ENCODE peak calls at places on chromosomes 13 and 19, in seven cellular contexts. G is H1, F is mesenchymal stem cell, C is neuronal stem cell, E is mesendoderm, T is IMR-90, J is H9. U is an unnamed sample.

GRCh38 chr13:106446011-106446410 is 89.5 kb downstream of the EFNB2 start:
- DNase-seq in G (no peak), C (no peak), F (peak; percentile 19), T (peak; percentile 65), E (no peak), J (no peak), U (no peak)

GRCh38 chr13:74869846-74870245 is 612.1 kb downstream of the TBC1D4 start:
- DNase-seq in T (no peak), J (no peak), G (no peak), F (peak; percentile 9), C (no peak), E (no peak), U (no peak)

GRCh38 chr19:37691881-37692504 is 27.6 kb downstream of the ZNF607 start:
- DNase-seq in J (peak; percentile 88), T (peak; percentile 80), G (peak; percentile 69), E (peak; percentile 88), C (peak; percentile 70), F (peak; percentile 91), U (peak; percentile 75)

GRCh38 chr13:39159393-39159792 is 121.1 kb downstream of the NHLRC3 start:
- DNase-seq in J (no peak), G (no peak), F (no peak), C (no peak), T (no peak), E (no peak), U (no peak)

GRCh38 chr19:45958763-45959516 is 14.7 kb downstream of the NOVA2 start:
- DNase-seq in C (no peak), F (no peak), J (no peak), G (no peak), E (no peak), T (no peak), U (no peak)

GRCh38 chr13:25330541-25330940 is 29.1 kb downstream of the NUP58 start:
- DNase-seq in E (no peak), G (no peak), J (no peak), C (no peak), F (peak; percentile 39), T (peak; percentile 28), U (no peak)

GRCh38 chr13:67224148-67224846 is 5.8 kb downstream of the PCDH9 start:
- DNase-seq in G (peak; percentile 33), C (peak; percentile 56), T (peak; percentile 82), J (peak; percentile 51), E (peak; percentile 77), F (peak; percentile 83), U (no peak)

GRCh38 chr19:7861619-7862412 is 12.4 kb downstream of the PRR36 start:
- DNase-seq in T (no peak), E (no peak), F (no peak), J (peak; percentile 85), C (no peak), G (no peak), U (no peak)

GRCh38 chr13:60990032-60990733 is 425.5 kb downstream of the PCDH20 start:
- DNase-seq in C (no peak), J (peak; percentile 35), G (peak; percentile 23), F (no peak), E (peak; percentile 52), T (no peak), U (no peak)

DNA sequence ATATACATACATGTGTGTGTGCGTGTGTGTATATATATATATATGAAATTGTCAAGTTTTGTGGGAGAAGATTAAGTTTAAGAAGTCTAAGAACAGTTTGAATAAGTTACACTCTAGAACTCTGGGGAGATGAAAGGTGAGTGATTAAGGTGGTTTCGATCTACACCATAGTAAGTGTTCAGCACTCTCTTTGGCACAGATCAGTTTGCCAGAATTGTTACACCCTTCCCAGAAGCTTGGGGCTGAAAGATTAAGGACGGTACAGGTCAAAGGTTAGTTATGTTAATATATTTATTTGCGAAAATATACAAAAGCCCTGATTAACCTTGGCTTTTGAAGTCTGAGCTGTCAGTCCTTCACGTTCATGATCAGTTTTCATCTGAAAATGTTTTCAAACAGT is 309.1 kb downstream of the KLF5 start:
- DNase-seq in F (no peak), C (no peak), J (no peak), G (no peak), E (no peak), T (no peak), U (no peak)
- H2BK120ac ChIP-seq in F (no peak overlapping the region), C (no peak overlapping the region), J (no peak overlapping the region), G (no peak overlapping the region), E (no peak overlapping the region), T (no peak overlapping the region), U (no peak overlapping the region)

GRCh38 chr13:113408562-113408961 is 44.6 kb upstream of the GRTP1 start:
- DNase-seq in T (no peak), C (no peak), G (no peak), E (no peak), J (no peak), F (no peak), U (no peak)
- H2BK120ac ChIP-seq in T (no peak overlapping the region), C (no peak overlapping the region), G (no peak overlapping the region), E (no peak overlapping the region), J (no peak overlapping the region), F (no peak overlapping the region), U (no peak overlapping the region)

DNA sequence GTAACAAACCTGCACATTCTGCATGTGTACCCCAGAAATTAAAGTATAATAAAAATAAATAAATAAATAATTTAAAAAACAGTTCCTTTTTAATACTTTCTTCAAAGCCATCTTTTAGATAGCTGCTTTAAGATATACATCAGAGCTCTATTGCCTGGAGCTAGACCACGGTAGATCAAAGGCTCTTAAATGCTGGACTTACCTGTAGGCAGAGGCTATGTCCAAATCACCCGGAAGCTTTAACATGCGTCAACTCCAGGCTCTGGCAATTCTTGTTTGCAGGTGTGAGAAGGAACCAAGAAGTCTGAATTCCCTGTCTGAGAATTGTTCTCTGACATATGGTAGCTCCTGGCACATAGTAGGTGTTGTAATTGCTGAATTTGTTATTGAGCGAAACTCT is 1.6 kb upstream of the METTL21C start:
- DNase-seq in T (no peak), F (no peak), G (no peak), C (no peak), J (no peak), E (no peak), U (peak; percentile 82)
- H2BK120ac ChIP-seq in T (no peak overlapping the region), F (no peak overlapping the region), G (no peak overlapping the region), C (no peak overlapping the region), J (no peak overlapping the region), E (no peak overlapping the region), U (peak overlapping the region; percentile 52)

GRCh38 chr13:80952158-80952557 is 611.2 kb upstream of the SPRY2 start:
- DNase-seq in F (no peak), T (no peak), E (peak; percentile 68), J (no peak), G (no peak), C (no peak), U (no peak)
- H2BK120ac ChIP-seq in F (no peak overlapping the region), T (no peak overlapping the region), E (no peak overlapping the region), J (no peak overlapping the region), G (no peak overlapping the region), C (no peak overlapping the region), U (no peak overlapping the region)

GRCh38 chr13:21426238-21426637 is 32.9 kb downstream of the ZDHHC20 start:
- DNase-seq in E (no peak), J (no peak), C (no peak), G (no peak), T (no peak), F (no peak), U (no peak)
- H2BK120ac ChIP-seq in E (no peak overlapping the region), J (no peak overlapping the region), C (no peak overlapping the region), G (no peak overlapping the region), T (no peak overlapping the region), F (no peak overlapping the region), U (no peak overlapping the region)

DNA sequence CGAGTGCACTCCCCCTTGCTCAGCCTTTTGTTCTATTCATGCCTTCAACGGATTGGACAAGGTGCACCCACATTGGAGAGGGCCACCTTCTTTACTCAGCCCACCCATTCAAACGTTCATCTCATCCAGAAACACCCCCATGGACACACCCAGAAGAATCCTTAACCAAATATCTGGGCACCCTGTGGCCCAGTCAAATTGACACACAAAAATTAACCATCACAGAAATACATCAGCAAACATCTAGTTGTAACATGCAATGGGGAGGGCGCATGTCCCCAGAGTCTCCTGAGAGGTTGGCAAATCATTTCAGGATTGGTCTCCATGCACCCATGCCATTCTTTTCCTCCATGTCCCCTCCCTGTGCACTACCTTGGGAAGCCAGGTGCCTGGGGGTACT is 167.1 kb downstream of the ZNF536 start:
- DNase-seq in J (no peak), G (no peak), F (no peak), C (no peak), E (no peak), T (no peak), U (no peak)
- H2BK120ac ChIP-seq in J (no peak overlapping the region), G (no peak overlapping the region), F (no peak overlapping the region), C (no peak overlapping the region), E (no peak overlapping the region), T (no peak overlapping the region), U (no peak overlapping the region)

GRCh38 chr13:29817604-29818378 is 32.6 kb downstream of the UBL3 start:
- DNase-seq in C (no peak), J (no peak), T (peak; percentile 23), G (no peak), E (no peak), F (peak; percentile 23), U (no peak)
- H2BK120ac ChIP-seq in C (no peak overlapping the region), J (no peak overlapping the region), T (no peak overlapping the region), G (no peak overlapping the region), E (no peak overlapping the region), F (no peak overlapping the region), U (no peak overlapping the region)

U was measured in trophoblast cell.